ENCODE peak calls at places on chromosomes 1 and 21, in five cellular contexts. W is A549, R is tibial nerve, J is endothelial cell of umbilical vein, K is GM12891. N is an unnamed sample.

GRCh38 chr1:226664413-226665101 is 74.5 kb downstream of the ITPKB start:
- DNase-seq in W (no peak), R (peak), J (peak), K (no peak), N (no peak)

GRCh38 chr1:31639543-31639942 is 5.1 kb downstream of the PEF1 start:
- DNase-seq in W (no peak), R (no peak), J (no peak), K (no peak), N (peak)

GRCh38 chr1:164587617-164588367 is 28.8 kb downstream of the PBX1 start:
- DNase-seq in W (no peak), R (no peak), J (peak), K (no peak), N (no peak)

GRCh38 chr1:212234431-212235298 is 50.5 kb upstream of the PPP2R5A start:
- DNase-seq in W (peak), R (no peak), J (peak), K (no peak), N (no peak)

GRCh38 chr1:215114154-215114933 is 31.8 kb downstream of the KCNK2 start:
- DNase-seq in W (peak), R (no peak), J (peak), K (no peak), N (no peak)

GRCh38 chr1:109823543-109824348 is 60.0 kb upstream of the EPS8L3 start:
- DNase-seq in W (peak), R (peak), J (no peak), K (no peak), N (peak)

GRCh38 chr1:9593492-9594465 is 5.1 kb downstream of the TMEM201 start:
- DNase-seq in W (peak), R (no peak), J (peak), K (peak), N (peak)

GRCh38 chr1:74673351-74674111 is at the start of gene ERICH3:
- DNase-seq in W (no peak), R (no peak), J (no peak), K (no peak), N (no peak)

GRCh38 chr1:21289700-21290545 is at the start of gene ECE1:
- DNase-seq in W (peak), R (no peak), J (peak), K (no peak), N (no peak)

GRCh38 chr1:183443466-183443865 is 25.3 kb upstream of the NMNAT2 start:
- DNase-seq in W (no peak), R (no peak), J (no peak), K (no peak), N (no peak)

GRCh38 chr21:46199436-46200373 is 15.4 kb upstream of the SPATC1L start:
- DNase-seq in W (no peak), R (no peak), J (no peak), K (no peak), N (no peak)

GRCh38 chr1:65360654-65361053 is 51.3 kb downstream of the DNAJC6 start:
- DNase-seq in W (no peak), R (no peak), J (no peak), K (no peak), N (no peak)

GRCh38 chr1:23618586-23619083 is 59.3 kb upstream of the ID3 start:
- DNase-seq in W (no peak), R (no peak), J (no peak), K (no peak), N (no peak)

GRCh38 chr1:34987018-34987417 is 1.9 kb upstream of the TMEM35B start:
- DNase-seq in W (no peak), R (no peak), J (no peak), K (no peak), N (no peak)

GRCh38 chr1:8571200-8571984 is 246.0 kb downstream of the RERE start:
- DNase-seq in W (peak), R (no peak), J (peak), K (no peak), N (peak)

GRCh38 chr1:164611754-164612642 is 53.0 kb downstream of the PBX1 start:
- DNase-seq in W (peak), R (no peak), J (peak), K (no peak), N (no peak)

GRCh38 chr1:83554174-83554573 is 444.8 kb downstream of the TTLL7 start:
- DNase-seq in W (no peak), R (no peak), J (no peak), K (no peak), N (no peak)

GRCh38 chr1:221098462-221099406 is 219.5 kb downstream of the HLX start:
- DNase-seq in W (no peak), R (no peak), J (peak), K (no peak), N (no peak)

GRCh38 chr1:39434797-39435395 is 56.5 kb upstream of the BMP8A start:
- DNase-seq in W (peak), R (no peak), J (no peak), K (no peak), N (no peak)

GRCh38 chr1:25694591-25695007 is 78.0 kb downstream of the MAN1C1 start:
- DNase-seq in W (no peak), R (no peak), J (no peak), K (no peak), N (no peak)

GRCh38 chr1:209686319-209686718 is 11.1 kb downstream of the G0S2 start:
- DNase-seq in W (no peak), R (no peak), J (no peak), K (no peak), N (peak)

GRCh38 chr1:8061673-8062386 is 35.7 kb upstream of the ERRFI1 start:
- DNase-seq in W (peak), R (no peak), J (peak), K (no peak), N (no peak)

GRCh38 chr1:219988818-219989217 is 57.5 kb downstream of the EPRS1 start:
- DNase-seq in W (no peak), R (no peak), J (no peak), K (no peak), N (no peak)

GRCh38 chr1:223338811-223339746 is 24.9 kb downstream of the SUSD4 start:
- DNase-seq in W (no peak), R (no peak), J (no peak), K (no peak), N (no peak)

GRCh38 chr1:60867782-60868181 is 214.6 kb upstream of the NFIA start:
- DNase-seq in W (no peak), R (no peak), J (no peak), K (no peak), N (no peak)

GRCh38 chr1:183956559-183957188 is 80.9 kb downstream of the COLGALT2 start:
- DNase-seq in W (peak), R (no peak), J (peak), K (peak), N (no peak)

GRCh38 chr1:40951943-40952743 is 27.4 kb upstream of the CTPS1 start:
- DNase-seq in W (peak), R (peak), J (peak), K (peak), N (peak)

GRCh38 chr21:35982717-35983116 is 77.6 kb downstream of the SETD4 start:
- DNase-seq in W (no peak), R (no peak), J (no peak), K (no peak), N (no peak)

GRCh38 chr1:118158918-118159317 is 26.1 kb downstream of the SPAG17 start:
- DNase-seq in W (no peak), R (no peak), J (no peak), K (no peak), N (no peak)

GRCh38 chr1:230306158-230306557 is 120.0 kb downstream of the PGBD5 start:
- DNase-seq in W (no peak), R (no peak), J (no peak), K (no peak), N (no peak)

GRCh38 chr21:41681939-41682718 is 84.7 kb downstream of the RIPK4 start:
- DNase-seq in W (no peak), R (no peak), J (no peak), K (no peak), N (no peak)

GRCh38 chr1:217272385-217272784 is 358.5 kb downstream of the GPATCH2 start:
- DNase-seq in W (no peak), R (no peak), J (no peak), K (no peak), N (no peak)

GRCh38 chr1:208189716-208190115 is 54.5 kb downstream of the PLXNA2 start:
- DNase-seq in W (no peak), R (no peak), J (no peak), K (no peak), N (no peak)

GRCh38 chr1:100074604-100075395 is 57.9 kb downstream of the SASS6 start:
- DNase-seq in W (no peak), R (no peak), J (no peak), K (no peak), N (no peak)

GRCh38 chr1:74571875-74572274 is 59.5 kb upstream of the LRRC53 start:
- DNase-seq in W (no peak), R (no peak), J (no peak), K (no peak), N (no peak)

GRCh38 chr1:4611708-4612349 is 42.6 kb upstream of the AJAP1 start:
- DNase-seq in W (no peak), R (no peak), J (no peak), K (no peak), N (no peak)

DNA sequence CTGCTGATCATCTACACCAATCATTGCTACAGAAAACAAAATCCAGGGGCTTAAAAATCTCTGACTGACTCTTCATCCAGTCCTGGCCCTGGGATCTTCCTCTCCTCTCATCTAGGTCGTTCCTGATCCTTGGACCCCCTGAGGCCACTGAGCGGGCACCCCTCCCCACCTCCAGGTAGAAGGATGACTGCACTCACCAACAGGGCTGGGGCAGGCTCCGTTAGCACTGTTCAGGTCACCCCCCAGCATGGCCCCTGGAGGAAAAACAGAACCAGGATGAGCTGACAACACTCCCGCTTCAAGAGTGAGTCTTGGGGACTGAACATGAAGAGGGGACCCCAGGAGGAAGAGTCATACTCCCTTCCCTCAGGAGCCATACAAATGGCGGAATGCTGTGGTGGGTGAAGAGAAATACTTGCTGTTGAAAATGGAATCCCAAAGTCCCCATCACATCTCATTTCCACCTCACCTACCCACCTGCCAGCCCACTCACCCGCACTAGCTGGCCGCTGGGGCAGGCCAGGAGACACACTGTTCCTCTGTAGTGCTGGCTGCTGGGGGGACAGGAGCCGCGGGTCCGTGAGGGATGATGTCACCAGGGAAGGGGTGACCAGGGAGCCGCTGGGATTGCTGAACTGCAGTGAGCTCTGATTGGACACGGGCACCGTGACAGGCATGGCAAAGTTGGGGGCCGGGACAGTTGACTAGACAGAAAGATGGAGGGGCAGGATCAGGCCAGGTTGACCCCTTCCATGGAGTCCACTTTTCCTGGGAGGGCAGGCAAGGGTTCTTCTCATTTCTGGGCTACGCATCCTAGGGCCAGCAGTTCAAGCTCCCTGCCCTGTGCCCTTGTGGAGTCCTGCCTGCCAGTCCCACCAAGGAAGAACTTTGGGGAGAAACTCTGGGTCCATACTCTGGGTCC is 21.2 kb downstream of the MEF2D start:
- DNase-seq in W (no peak), R (no peak), J (no peak), K (no peak), N (no peak)
- TF ChIP-seq POLR2A in W (no peak), R (no peak), J (no peak), K (no peak), N (no peak)

GRCh38 chr1:198937231-198938031 is 298.6 kb downstream of the PTPRC start:
- DNase-seq in W (peak), R (peak), J (peak), K (peak), N (peak)
- TF ChIP-seq POLR2A in W (peak), R (no peak), J (peak), K (peak), N (peak)

GRCh38 chr1:147083919-147084272 is 88.4 kb downstream of the PRKAB2 start:
- DNase-seq in W (no peak), R (no peak), J (no peak), K (no peak), N (peak)

GRCh38 chr1:147080671-147081394 is 91.4 kb downstream of the PRKAB2 start:
- DNase-seq in W (no peak), R (no peak), J (no peak), K (no peak), N (no peak)

GRCh38 chr1:147086129-147086528 is 86.1 kb downstream of the PRKAB2 start:
- DNase-seq in W (no peak), R (no peak), J (no peak), K (no peak), N (no peak)

GRCh38 chr1:147080013-147080661 is 92.1 kb downstream of the PRKAB2 start:
- DNase-seq in W (no peak), R (no peak), J (no peak), K (no peak), N (no peak)

DNA sequence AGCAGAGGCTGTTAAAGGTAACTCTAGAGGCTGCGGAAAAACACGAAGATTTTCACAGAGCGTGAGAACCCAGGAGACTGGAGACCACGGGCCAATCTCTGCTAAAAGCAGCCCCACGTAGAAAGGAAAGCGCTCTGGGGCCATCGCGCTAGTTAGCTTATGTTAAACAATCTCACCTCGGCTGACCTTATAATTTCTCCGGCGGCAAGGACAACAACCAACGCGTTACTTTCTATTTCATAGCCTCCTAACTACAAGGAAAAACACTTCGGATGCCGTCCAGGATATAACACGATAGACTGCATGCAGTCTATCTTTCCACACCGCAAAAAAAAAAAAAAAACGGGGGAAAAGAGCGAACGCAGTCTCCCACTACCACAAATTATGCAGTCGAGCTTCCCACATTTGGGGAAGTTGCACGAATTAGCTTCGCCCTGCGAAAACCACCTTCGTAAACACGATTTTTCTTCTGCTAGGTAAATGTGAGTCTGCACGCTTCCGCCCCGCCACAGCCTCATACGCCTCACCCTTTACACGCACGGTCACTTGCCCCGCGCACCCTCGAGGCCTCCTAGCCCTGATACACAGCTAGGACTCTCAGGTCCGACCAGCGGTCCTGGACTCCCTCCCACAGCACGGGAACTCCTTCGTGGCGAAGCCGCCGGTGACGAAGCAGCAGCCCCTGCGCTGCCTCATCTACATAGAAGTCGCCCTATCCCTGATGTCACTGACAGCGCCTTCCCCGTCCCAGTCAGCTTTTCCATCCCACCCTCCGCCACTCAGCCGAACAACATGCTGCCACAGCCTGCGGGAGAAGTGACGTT is 87.8 kb downstream of the PRKAB2 start:
- DNase-seq in W (peak), R (peak), J (peak), K (no peak), N (peak)
- TF ChIP-seq POLR2A in W (peak), R (no peak), J (peak), K (peak), N (peak)

GRCh38 chr1:48470506-48470905 is 1.5 kb downstream of the SPATA6 start:
- DNase-seq in W (no peak), R (no peak), J (peak), K (no peak), N (peak)

GRCh38 chr1:48469616-48470500 is 2.1 kb downstream of the SPATA6 start:
- DNase-seq in W (no peak), R (peak), J (peak), K (no peak), N (no peak)

GRCh38 chr1:48472747-48473146 is 743 bp upstream of the SPATA6 start:
- DNase-seq in W (no peak), R (no peak), J (no peak), K (no peak), N (no peak)

GRCh38 chr1:48471103-48471502 is 901 bp downstream of the SPATA6 start:
- DNase-seq in W (no peak), R (no peak), J (peak), K (no peak), N (no peak)

DNA sequence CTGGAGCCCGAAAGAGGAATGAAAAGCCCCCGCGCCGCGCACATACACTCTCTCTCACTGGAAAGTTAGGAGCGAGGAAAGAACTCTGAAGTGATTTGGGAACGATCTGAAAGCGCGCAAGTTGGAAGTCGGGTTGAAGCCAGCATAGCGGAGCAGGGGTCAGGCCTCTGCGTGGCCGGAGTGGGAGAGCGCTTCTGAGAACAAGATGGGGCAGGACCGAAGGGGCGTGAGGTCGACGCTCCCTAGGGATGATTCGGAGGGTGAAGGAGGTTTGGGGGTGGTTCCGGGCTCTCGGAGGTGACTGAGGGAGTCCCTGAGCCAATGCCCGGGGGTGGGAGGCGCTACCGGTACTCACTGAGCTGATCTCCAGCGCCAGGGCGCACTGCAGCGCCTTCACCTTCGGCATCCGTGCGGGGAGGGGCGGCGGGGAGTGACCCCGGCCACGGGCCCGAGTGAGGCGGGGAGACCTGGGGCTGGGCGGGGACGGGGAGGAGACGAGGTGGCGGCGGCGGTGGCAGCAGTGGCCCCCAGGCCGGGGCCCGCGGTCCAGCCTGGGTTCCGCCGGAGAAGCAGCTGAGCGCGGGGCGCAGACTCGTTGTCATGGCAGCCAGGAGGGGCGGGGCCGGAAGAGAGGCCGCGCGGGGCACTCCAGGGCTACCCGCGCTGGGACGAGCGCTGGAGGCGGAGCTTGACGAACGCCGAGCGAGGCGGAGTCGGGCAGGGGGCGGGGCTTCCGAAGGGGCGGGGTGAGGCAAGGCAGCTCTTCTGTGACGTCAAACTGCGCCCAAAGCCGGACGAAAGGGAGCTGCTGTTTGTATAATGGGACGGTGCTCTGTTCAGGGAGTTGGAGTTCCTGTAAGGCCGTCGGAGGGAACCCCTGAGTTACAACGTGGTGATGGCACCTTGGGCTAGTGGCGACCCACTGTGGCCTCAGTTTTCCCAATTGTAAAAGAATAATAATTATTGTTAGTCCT is at the start of gene SPATA6:
- DNase-seq in W (peak), R (peak), J (peak), K (peak), N (peak)
- TF ChIP-seq POLR2A in W (peak), R (peak), J (peak), K (no peak), N (peak)

GRCh38 chr1:172589553-172589952 is 56.6 kb downstream of the SUCO start:
- DNase-seq in W (no peak), R (no peak), J (no peak), K (no peak), N (no peak)
- TF ChIP-seq POLR2A in W (no peak), R (no peak), J (no peak), K (no peak), N (no peak)

N was measured in erythroblast.